ENCODE peak calls at places on chromosomes 7 and 10, in six cellular contexts. Z, I, W, E, C and A are unnamed samples.

GRCh38 chr10:82922755-82923154 is 1047.8 kb downstream of the NRG3 start:
- DNase-seq in Z (no peak), E (no peak), W (no peak), C (no peak), I (no peak), A (no peak)

GRCh38 chr7:25253714-25254113 is 25.4 kb upstream of the NPVF start:
- DNase-seq in E (no peak), Z (no peak), I (no peak), W (no peak), C (no peak), A (no peak)

GRCh38 chr10:102782698-102783540 is 39.2 kb downstream of the WBP1L start:
- DNase-seq in W (peak; percentile 62), E (no peak), C (peak; percentile 28), Z (peak; percentile 69), I (peak; percentile 75), A (no peak)

GRCh38 chr10:62959553-62959952 is 143.4 kb upstream of the EGR2 start:
- DNase-seq in E (no peak), W (no peak), I (no peak), C (no peak), Z (peak; percentile 3), A (no peak)

GRCh38 chr10:118343115-118343514 is 991 bp upstream of the FAM204A start:
- DNase-seq in Z (no peak), I (no peak), C (no peak), E (no peak), W (peak; percentile 14), A (no peak)

GRCh38 chr10:132201111-132201989 is 14.6 kb downstream of the DPYSL4 start:
- DNase-seq in Z (no peak), C (no peak), W (no peak), E (no peak), I (no peak), A (no peak)

GRCh38 chr7:28125381-28126046 is 55.1 kb downstream of the JAZF1 start:
- DNase-seq in W (no peak), Z (no peak), I (no peak), C (no peak), E (peak; percentile 69), A (no peak)

GRCh38 chr7:114243019-114243507 is 171.6 kb upstream of the FOXP2 start:
- DNase-seq in E (no peak), I (no peak), C (no peak), Z (no peak), W (no peak), A (no peak)

GRCh38 chr7:29971566-29972314 is 17.9 kb downstream of the SCRN1 start:
- DNase-seq in E (no peak), W (no peak), I (no peak), Z (no peak), C (no peak), A (no peak)

GRCh38 chr7:128260069-128260468 is 19.0 kb downstream of the LEP start:
- DNase-seq in I (no peak), Z (no peak), C (no peak), W (no peak), E (no peak), A (no peak)

GRCh38 chr10:30542001-30542861 is 87.3 kb downstream of the LYZL2 start:
- DNase-seq in I (no peak), E (no peak), C (no peak), Z (peak; percentile 51), W (no peak), A (no peak)

GRCh38 chr7:1458676-1459511 is at the start of gene MICALL2:
- DNase-seq in E (no peak), W (peak; percentile 24), Z (peak; percentile 81), C (peak; percentile 80), I (peak; percentile 65), A (peak; percentile 88)

GRCh38 chr7:39682042-39682441 is 58.7 kb downstream of the RALA start:
- DNase-seq in Z (no peak), W (no peak), C (no peak), E (no peak), I (no peak), A (no peak)

GRCh38 chr7:4683884-4684565 is 1.9 kb downstream of the FOXK1 start:
- DNase-seq in C (peak; percentile 72), E (no peak), I (no peak), W (no peak), Z (peak; percentile 85), A (peak; percentile 33)

GRCh38 chr7:96526492-96526891 is 183.2 kb downstream of the SEM1 start:
- DNase-seq in W (no peak), C (no peak), I (no peak), Z (no peak), E (no peak), A (no peak)

GRCh38 chr7:33623267-33623666 is 282.1 kb upstream of the BMPER start:
- DNase-seq in I (no peak), C (no peak), E (no peak), Z (no peak), W (no peak), A (no peak)

GRCh38 chr10:46544989-46545791 is 11.3 kb downstream of the GPRIN2 start:
- DNase-seq in C (peak; percentile 24), W (no peak), Z (no peak), I (no peak), E (peak; percentile 84), A (peak; percentile 37)

GRCh38 chr7:108007762-108008161 is 4.8 kb upstream of the LAMB1 start:
- DNase-seq in C (no peak), E (no peak), Z (no peak), I (no peak), W (no peak), A (no peak)

GRCh38 chr10:97584060-97584797 is at the start of gene HOGA1:
- DNase-seq in E (peak; percentile 61), W (peak; percentile 55), C (peak; percentile 32), Z (peak; percentile 60), I (no peak), A (peak; percentile 77)

GRCh38 chr10:26214538-26215461 is 1.8 kb upstream of the GAD2 start:
- DNase-seq in E (peak; percentile 61), C (no peak), I (no peak), W (no peak), Z (no peak), A (no peak)

GRCh38 chr10:44787480-44788075 is 123.6 kb upstream of the TMEM72 start:
- DNase-seq in Z (no peak), I (no peak), E (no peak), C (no peak), W (no peak), A (no peak)

GRCh38 chr10:30098624-30099023 is 39.2 kb upstream of the JCAD start:
- DNase-seq in W (peak; percentile 60), I (peak; percentile 63), Z (no peak), E (no peak), C (no peak), A (no peak)

GRCh38 chr10:62817120-62817762 is 1.1 kb upstream of the EGR2 start:
- DNase-seq in W (no peak), Z (peak; percentile 67), C (peak; percentile 56), I (no peak), E (peak; percentile 35), A (peak; percentile 27)

GRCh38 chr7:73706122-73707044 is 13.1 kb downstream of the STX1A start:
- DNase-seq in C (no peak), I (no peak), W (no peak), E (no peak), Z (no peak), A (no peak)

GRCh38 chr7:91396-92158 is 100.8 kb upstream of the FAM20C start:
- DNase-seq in C (no peak), Z (no peak), E (no peak), W (no peak), I (no peak), A (no peak)

GRCh38 chr7:157080111-157080730 is 58.5 kb upstream of the UBE3C start:
- DNase-seq in I (no peak), Z (no peak), C (no peak), W (no peak), E (no peak), A (no peak)

GRCh38 chr10:59234814-59235429 is 58.5 kb downstream of the PHYHIPL start:
- DNase-seq in E (peak; percentile 54), W (no peak), Z (peak; percentile 16), I (peak; percentile 15), C (peak; percentile 32), A (no peak)

GRCh38 chr7:159027803-159028455 is 116.7 kb downstream of the VIPR2 start:
- DNase-seq in Z (no peak), E (no peak), I (no peak), C (peak; percentile 52), W (peak; percentile 49), A (no peak)

GRCh38 chr7:91093181-91093580 is 171.1 kb upstream of the FZD1 start:
- DNase-seq in W (no peak), I (no peak), C (no peak), Z (no peak), E (no peak), A (no peak)

GRCh38 chr10:48535416-48536225 is 69.3 kb downstream of the ARHGAP22 start:
- DNase-seq in Z (no peak), C (peak; percentile 15), W (no peak), I (no peak), E (peak; percentile 56), A (no peak)

GRCh38 chr7:5824297-5824610 is 42.8 kb upstream of the RNF216 start:
- DNase-seq in E (no peak), W (no peak), I (no peak), Z (no peak), C (no peak), A (no peak)

GRCh38 chr7:22586806-22587180 is 86.8 kb upstream of the STEAP1B start:
- DNase-seq in W (no peak), E (peak; percentile 81), Z (peak; percentile 37), C (no peak), I (no peak), A (no peak)
- H3K27ac ChIP-seq in W (no peak overlapping the region), E (peak overlapping the region; percentile 82), Z (peak overlapping the region; percentile 71), C (no peak overlapping the region), I (no peak overlapping the region), A (peak overlapping the region; percentile 22)

DNA sequence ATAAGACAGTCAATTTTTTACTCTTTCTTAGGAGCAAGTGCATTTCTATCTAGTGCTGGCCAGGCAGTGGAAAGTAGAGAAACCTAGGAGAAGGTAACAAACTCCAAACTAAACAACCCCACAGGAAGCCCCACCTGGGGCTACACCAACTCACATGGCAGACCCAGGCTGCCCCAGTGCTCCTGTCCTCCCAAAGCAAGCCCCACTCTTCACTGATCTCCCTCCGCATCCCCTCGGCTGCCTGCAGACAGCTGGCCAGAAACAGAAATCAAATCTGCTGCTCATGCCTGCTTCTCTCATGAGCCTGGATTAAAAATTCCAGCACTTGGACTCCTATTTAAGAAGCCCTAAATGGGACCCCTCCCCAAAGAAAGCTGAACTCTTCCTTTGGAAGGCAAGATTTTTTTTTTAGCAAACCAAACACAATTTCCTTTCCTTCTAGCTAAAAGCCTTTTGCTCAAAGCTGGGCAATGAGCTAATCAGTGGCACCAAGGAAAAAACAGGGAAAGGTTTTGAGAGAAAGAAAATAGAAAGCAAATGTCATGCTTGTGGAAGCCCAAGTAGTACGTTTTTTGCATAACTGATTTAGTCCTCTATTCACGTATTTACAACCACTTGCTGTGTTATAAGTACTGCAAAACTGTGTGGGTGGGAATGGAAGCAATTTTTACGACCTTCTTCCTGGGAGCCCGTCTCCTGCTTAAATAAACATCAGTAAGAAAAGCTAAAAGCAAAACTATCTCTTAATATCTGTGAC is 10.7 kb downstream of the PDE1C start:
- DNase-seq in W (no peak), Z (no peak), I (no peak), C (no peak), E (peak; percentile 9), A (no peak)
- H3K27ac ChIP-seq in W (no peak overlapping the region), Z (no peak overlapping the region), I (peak overlapping the region; percentile 41), C (peak overlapping the region; percentile 13), E (no peak overlapping the region), A (no peak overlapping the region)

GRCh38 chr7:69608049-69608448 is 9.8 kb downstream of the AUTS2 start:
- DNase-seq in I (no peak), E (no peak), C (no peak), Z (no peak), W (no peak), A (no peak)
- H3K27ac ChIP-seq in I (no peak overlapping the region), E (no peak overlapping the region), C (no peak overlapping the region), Z (no peak overlapping the region), W (no peak overlapping the region), A (no peak overlapping the region)

GRCh38 chr7:103711413-103711812 is 265.4 kb upstream of the SLC26A5 start:
- DNase-seq in Z (no peak), I (no peak), W (no peak), E (no peak), C (no peak), A (no peak)
- H3K27ac ChIP-seq in Z (no peak overlapping the region), I (no peak overlapping the region), W (no peak overlapping the region), E (no peak overlapping the region), C (no peak overlapping the region), A (no peak overlapping the region)